ENCODE peak calls at places on chromosomes 13 and 19, in ten cellular contexts. One of them, this sample, is unnamed.

GRCh38 chr19:19280561-19280960 is 7.5 kb upstream of the TM6SF2 start:
- DNase-seq in left ventricle myocardium inferior: no peak
- DNase-seq in mucosa of descending colon: no peak
- DNase-seq in foreskin fibroblast: peak
- DNase-seq in heart left ventricle: no peak
- DNase-seq in fibroblast of pulmonary artery: peak
- DNase-seq in tibial nerve: no peak
- DNase-seq in body of pancreas: no peak
- DNase-seq in IMR-90: peak
- DNase-seq in cardiac fibroblast: peak
- DNase-seq in this sample: no peak

GRCh38 chr19:42253245-42254082 is 1.5 kb downstream of the ERF start:
- DNase-seq in left ventricle myocardium inferior: peak
- DNase-seq in mucosa of descending colon: peak
- DNase-seq in foreskin fibroblast: no peak
- DNase-seq in heart left ventricle: peak
- DNase-seq in fibroblast of pulmonary artery: peak
- DNase-seq in tibial nerve: peak
- DNase-seq in body of pancreas: peak
- DNase-seq in IMR-90: peak
- DNase-seq in cardiac fibroblast: no peak
- DNase-seq in this sample: no peak

GRCh38 chr13:26058704-26059103 is 6.9 kb upstream of the SHISA2 start:
- DNase-seq in left ventricle myocardium inferior: no peak
- DNase-seq in mucosa of descending colon: no peak
- DNase-seq in foreskin fibroblast: no peak
- DNase-seq in heart left ventricle: no peak
- DNase-seq in fibroblast of pulmonary artery: no peak
- DNase-seq in tibial nerve: no peak
- DNase-seq in body of pancreas: no peak
- DNase-seq in IMR-90: no peak
- DNase-seq in cardiac fibroblast: no peak
- DNase-seq in this sample: no peak

GRCh38 chr19:7677664-7678311 is 898 bp downstream of the MCEMP1 start:
- DNase-seq in left ventricle myocardium inferior: no peak
- DNase-seq in mucosa of descending colon: no peak
- DNase-seq in foreskin fibroblast: no peak
- DNase-seq in heart left ventricle: no peak
- DNase-seq in fibroblast of pulmonary artery: no peak
- DNase-seq in tibial nerve: no peak
- DNase-seq in body of pancreas: no peak
- DNase-seq in IMR-90: no peak
- DNase-seq in cardiac fibroblast: no peak
- DNase-seq in this sample: no peak

GRCh38 chr19:54255105-54255775 is 1.8 kb downstream of the LILRB5 start:
- DNase-seq in left ventricle myocardium inferior: no peak
- DNase-seq in mucosa of descending colon: no peak
- DNase-seq in foreskin fibroblast: no peak
- DNase-seq in heart left ventricle: no peak
- DNase-seq in fibroblast of pulmonary artery: no peak
- DNase-seq in tibial nerve: no peak
- DNase-seq in body of pancreas: no peak
- DNase-seq in IMR-90: no peak
- DNase-seq in cardiac fibroblast: no peak
- DNase-seq in this sample: no peak

GRCh38 chr13:34156841-34157365 is 339.0 kb downstream of the RFC3 start:
- DNase-seq in left ventricle myocardium inferior: peak
- DNase-seq in mucosa of descending colon: peak
- DNase-seq in foreskin fibroblast: peak
- DNase-seq in heart left ventricle: peak
- DNase-seq in fibroblast of pulmonary artery: peak
- DNase-seq in tibial nerve: peak
- DNase-seq in body of pancreas: peak
- DNase-seq in IMR-90: peak
- DNase-seq in cardiac fibroblast: peak
- DNase-seq in this sample: peak

GRCh38 chr13:114107686-114108081 is 24.7 kb downstream of the RASA3 start:
- DNase-seq in left ventricle myocardium inferior: peak
- DNase-seq in mucosa of descending colon: peak
- DNase-seq in foreskin fibroblast: peak
- DNase-seq in heart left ventricle: peak
- DNase-seq in fibroblast of pulmonary artery: peak
- DNase-seq in tibial nerve: no peak
- DNase-seq in body of pancreas: no peak
- DNase-seq in IMR-90: peak
- DNase-seq in cardiac fibroblast: peak
- DNase-seq in this sample: peak

GRCh38 chr19:5403968-5404640 is 51.1 kb upstream of the ZNRF4 start:
- DNase-seq in left ventricle myocardium inferior: peak
- DNase-seq in mucosa of descending colon: peak
- DNase-seq in foreskin fibroblast: peak
- DNase-seq in heart left ventricle: peak
- DNase-seq in fibroblast of pulmonary artery: peak
- DNase-seq in tibial nerve: peak
- DNase-seq in body of pancreas: peak
- DNase-seq in IMR-90: peak
- DNase-seq in cardiac fibroblast: peak
- DNase-seq in this sample: peak

GRCh38 chr13:57925250-57925649 is 293.7 kb downstream of the PCDH17 start:
- DNase-seq in left ventricle myocardium inferior: no peak
- DNase-seq in mucosa of descending colon: no peak
- DNase-seq in foreskin fibroblast: no peak
- DNase-seq in heart left ventricle: no peak
- DNase-seq in fibroblast of pulmonary artery: peak
- DNase-seq in tibial nerve: no peak
- DNase-seq in body of pancreas: no peak
- DNase-seq in IMR-90: no peak
- DNase-seq in cardiac fibroblast: no peak
- DNase-seq in this sample: no peak

GRCh38 chr13:80463673-80464352 is 122.9 kb upstream of the SPRY2 start:
- DNase-seq in left ventricle myocardium inferior: no peak
- DNase-seq in mucosa of descending colon: no peak
- DNase-seq in foreskin fibroblast: no peak
- DNase-seq in heart left ventricle: no peak
- DNase-seq in fibroblast of pulmonary artery: peak
- DNase-seq in tibial nerve: peak
- DNase-seq in body of pancreas: no peak
- DNase-seq in IMR-90: no peak
- DNase-seq in cardiac fibroblast: peak
- DNase-seq in this sample: no peak

GRCh38 chr19:40264314-40265054 is 20.7 kb downstream of the AKT2 start:
- DNase-seq in left ventricle myocardium inferior: peak
- DNase-seq in mucosa of descending colon: no peak
- DNase-seq in foreskin fibroblast: no peak
- DNase-seq in heart left ventricle: no peak
- DNase-seq in fibroblast of pulmonary artery: no peak
- DNase-seq in tibial nerve: no peak
- DNase-seq in body of pancreas: no peak
- DNase-seq in IMR-90: no peak
- DNase-seq in cardiac fibroblast: no peak
- DNase-seq in this sample: no peak

DNA sequence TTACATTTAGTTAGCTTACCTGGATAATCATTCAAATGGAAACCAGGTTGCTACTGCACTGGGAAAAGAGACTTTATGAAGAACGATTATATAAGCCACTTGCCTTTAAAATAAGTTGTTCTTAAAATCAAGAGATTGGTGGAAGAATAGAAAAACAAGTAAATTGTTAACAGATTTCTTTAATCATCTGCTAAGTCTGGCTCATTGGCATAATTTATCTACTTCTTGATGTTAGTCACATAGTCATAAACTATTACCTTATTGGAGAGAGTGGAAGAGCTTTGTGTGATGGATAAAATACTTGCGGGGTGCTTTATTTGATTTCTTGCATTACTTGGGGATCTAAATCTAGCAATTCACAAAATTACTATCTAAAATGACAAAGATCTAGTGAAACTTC is 6.8 kb downstream of the LSM14A start:
- DNase-seq in left ventricle myocardium inferior: no peak
- DNase-seq in mucosa of descending colon: no peak
- DNase-seq in foreskin fibroblast: no peak
- DNase-seq in heart left ventricle: no peak
- DNase-seq in fibroblast of pulmonary artery: no peak
- DNase-seq in tibial nerve: no peak
- DNase-seq in body of pancreas: no peak
- DNase-seq in IMR-90: no peak
- DNase-seq in cardiac fibroblast: no peak
- DNase-seq in this sample: no peak
- H3K4me3 ChIP-seq in left ventricle myocardium inferior: no peak
- H3K4me3 ChIP-seq in mucosa of descending colon: no peak
- H3K4me3 ChIP-seq in foreskin fibroblast: no peak
- H3K4me3 ChIP-seq in heart left ventricle: no peak
- H3K4me3 ChIP-seq in fibroblast of pulmonary artery: no peak
- H3K4me3 ChIP-seq in tibial nerve: no peak
- H3K4me3 ChIP-seq in body of pancreas: no peak
- H3K4me3 ChIP-seq in IMR-90: no peak
- H3K4me3 ChIP-seq in cardiac fibroblast: no peak
- H3K4me3 ChIP-seq in this sample: no peak

GRCh38 chr19:43784981-43785808 is 4.4 kb upstream of the KCNN4 start:
- DNase-seq in left ventricle myocardium inferior: no peak
- DNase-seq in mucosa of descending colon: no peak
- DNase-seq in foreskin fibroblast: peak
- DNase-seq in heart left ventricle: peak
- DNase-seq in fibroblast of pulmonary artery: peak
- DNase-seq in tibial nerve: peak
- DNase-seq in body of pancreas: peak
- DNase-seq in IMR-90: peak
- DNase-seq in cardiac fibroblast: peak
- DNase-seq in this sample: no peak
- TF ChIP-seq CTCF in left ventricle myocardium inferior: peak
- TF ChIP-seq CTCF in mucosa of descending colon: peak
- TF ChIP-seq CTCF in foreskin fibroblast: peak
- TF ChIP-seq CTCF in heart left ventricle: peak
- TF ChIP-seq CTCF in fibroblast of pulmonary artery: no peak
- TF ChIP-seq CTCF in tibial nerve: peak
- TF ChIP-seq CTCF in body of pancreas: peak
- TF ChIP-seq CTCF in IMR-90: peak
- TF ChIP-seq CTCF in cardiac fibroblast: peak
- TF ChIP-seq CTCF in this sample: peak

GRCh38 chr19:17237747-17238706 is 7.7 kb downstream of the NR2F6 start:
- DNase-seq in left ventricle myocardium inferior: no peak
- DNase-seq in mucosa of descending colon: no peak
- DNase-seq in foreskin fibroblast: no peak
- DNase-seq in heart left ventricle: no peak
- DNase-seq in fibroblast of pulmonary artery: no peak
- DNase-seq in tibial nerve: no peak
- DNase-seq in body of pancreas: no peak
- DNase-seq in IMR-90: no peak
- DNase-seq in cardiac fibroblast: no peak
- DNase-seq in this sample: no peak

GRCh38 chr19:17236831-17237543 is 8.7 kb downstream of the NR2F6 start:
- DNase-seq in left ventricle myocardium inferior: no peak
- DNase-seq in mucosa of descending colon: no peak
- DNase-seq in foreskin fibroblast: no peak
- DNase-seq in heart left ventricle: no peak
- DNase-seq in fibroblast of pulmonary artery: no peak
- DNase-seq in tibial nerve: no peak
- DNase-seq in body of pancreas: no peak
- DNase-seq in IMR-90: no peak
- DNase-seq in cardiac fibroblast: no peak
- DNase-seq in this sample: no peak

GRCh38 chr19:17234911-17235617 is 9.0 kb downstream of the OCEL1 start:
- DNase-seq in left ventricle myocardium inferior: peak
- DNase-seq in mucosa of descending colon: peak
- DNase-seq in foreskin fibroblast: peak
- DNase-seq in heart left ventricle: no peak
- DNase-seq in fibroblast of pulmonary artery: peak
- DNase-seq in tibial nerve: no peak
- DNase-seq in body of pancreas: peak
- DNase-seq in IMR-90: peak
- DNase-seq in cardiac fibroblast: peak
- DNase-seq in this sample: no peak

GRCh38 chr19:17235618-17236413 is 9.8 kb downstream of the OCEL1 start:
- DNase-seq in left ventricle myocardium inferior: peak
- DNase-seq in mucosa of descending colon: peak
- DNase-seq in foreskin fibroblast: peak
- DNase-seq in heart left ventricle: peak
- DNase-seq in fibroblast of pulmonary artery: peak
- DNase-seq in tibial nerve: no peak
- DNase-seq in body of pancreas: peak
- DNase-seq in IMR-90: peak
- DNase-seq in cardiac fibroblast: peak
- DNase-seq in this sample: no peak

DNA sequence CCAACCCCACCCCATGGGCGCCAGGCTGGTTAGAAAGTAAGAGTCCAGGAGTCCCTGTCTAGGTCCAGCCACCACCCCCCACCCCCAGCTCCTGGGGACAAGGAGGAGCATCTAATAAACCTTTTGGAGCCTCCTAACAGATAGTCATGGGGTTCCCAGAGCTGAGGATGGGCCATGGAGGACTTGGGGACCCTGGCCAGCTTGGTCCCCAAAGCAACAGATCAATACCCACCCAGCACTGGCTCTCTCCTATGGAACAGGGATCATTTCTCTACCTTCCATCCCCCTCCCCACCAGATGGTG is 9.4 kb downstream of the NR2F6 start:
- DNase-seq in left ventricle myocardium inferior: no peak
- DNase-seq in mucosa of descending colon: peak
- DNase-seq in foreskin fibroblast: no peak
- DNase-seq in heart left ventricle: no peak
- DNase-seq in fibroblast of pulmonary artery: no peak
- DNase-seq in tibial nerve: no peak
- DNase-seq in body of pancreas: no peak
- DNase-seq in IMR-90: no peak
- DNase-seq in cardiac fibroblast: no peak
- DNase-seq in this sample: no peak
- H3K4me3 ChIP-seq in left ventricle myocardium inferior: peak
- H3K4me3 ChIP-seq in mucosa of descending colon: no peak
- H3K4me3 ChIP-seq in foreskin fibroblast: no peak
- H3K4me3 ChIP-seq in heart left ventricle: peak
- H3K4me3 ChIP-seq in fibroblast of pulmonary artery: no peak
- H3K4me3 ChIP-seq in tibial nerve: no peak
- H3K4me3 ChIP-seq in body of pancreas: no peak
- H3K4me3 ChIP-seq in IMR-90: no peak
- H3K4me3 ChIP-seq in cardiac fibroblast: no peak
- H3K4me3 ChIP-seq in this sample: no peak

DNA sequence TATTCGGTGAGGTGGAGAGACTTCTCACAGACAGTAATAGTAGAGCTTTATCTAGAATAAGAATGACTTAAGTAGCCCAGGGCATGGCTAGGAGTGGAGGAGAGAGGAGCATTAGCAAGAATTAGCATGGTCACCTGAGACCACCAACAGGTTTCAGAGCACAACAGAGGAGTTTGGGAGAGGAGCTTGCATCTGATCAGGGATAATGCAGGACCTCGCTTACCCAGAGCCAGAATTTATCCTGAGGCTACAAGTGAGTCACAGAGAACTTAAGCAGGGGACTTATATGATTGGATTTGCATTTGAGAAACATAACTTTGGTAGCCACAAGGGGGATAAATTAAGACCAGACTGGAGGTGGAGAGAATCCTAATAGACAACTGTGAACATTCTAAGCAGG is 102.1 kb upstream of the FNDC3A start:
- DNase-seq in left ventricle myocardium inferior: no peak
- DNase-seq in mucosa of descending colon: no peak
- DNase-seq in foreskin fibroblast: peak
- DNase-seq in heart left ventricle: no peak
- DNase-seq in fibroblast of pulmonary artery: peak
- DNase-seq in tibial nerve: no peak
- DNase-seq in body of pancreas: no peak
- DNase-seq in IMR-90: peak
- DNase-seq in cardiac fibroblast: peak
- DNase-seq in this sample: no peak
- TF ChIP-seq CTCF in left ventricle myocardium inferior: no peak
- TF ChIP-seq CTCF in mucosa of descending colon: no peak
- TF ChIP-seq CTCF in foreskin fibroblast: no peak
- TF ChIP-seq CTCF in heart left ventricle: no peak
- TF ChIP-seq CTCF in fibroblast of pulmonary artery: no peak
- TF ChIP-seq CTCF in tibial nerve: no peak
- TF ChIP-seq CTCF in body of pancreas: no peak
- TF ChIP-seq CTCF in IMR-90: no peak
- TF ChIP-seq CTCF in cardiac fibroblast: no peak
- TF ChIP-seq CTCF in this sample: no peak

This sample was measured in astrocyte of the cerebellum.